ENCODE peak calls at places on chromosomes 6 and 20, in four cellular contexts. J is H1, C is A549, R is K562. X is an unnamed sample.
A peak's percentile ranks its signal among the peaks of the same experiment; 100 is the strongest.

GRCh38 chr20:58899518-58899917 is 47.0 kb downstream of the GNAS start:
- DNase-seq in R (no peak), J (no peak), C (no peak), X (no peak)

GRCh38 chr6:21665101-21665435 is 71.5 kb downstream of the SOX4 start:
- DNase-seq in J (no peak), R (no peak), C (no peak), X (no peak)

GRCh38 chr6:11700118-11700718 is 78.4 kb downstream of the ADTRP start:
- DNase-seq in C (peak; percentile 54), R (peak; percentile 50), J (no peak), X (peak; percentile 56)

GRCh38 chr6:67736161-67736560 is 898.9 kb upstream of the ADGRB3 start:
- DNase-seq in R (no peak), C (no peak), J (no peak), X (no peak)

GRCh38 chr6:99353126-99353525 is 3.7 kb upstream of the FAXC start:
- DNase-seq in J (no peak), R (no peak), C (no peak), X (no peak)

GRCh38 chr20:63963784-63964301 is 5.9 kb downstream of the ZNF512B start:
- DNase-seq in R (no peak), J (no peak), C (no peak), X (no peak)

GRCh38 chr6:114169763-114170162 is 173.1 kb downstream of the HS3ST5 start:
- DNase-seq in J (no peak), C (no peak), R (no peak), X (peak; percentile 33)

GRCh38 chr20:57598060-57598459 is 22.2 kb downstream of the ZBP1 start:
- DNase-seq in J (no peak), C (no peak), R (no peak), X (no peak)

GRCh38 chr6:36314221-36315014 is 22.3 kb downstream of the BNIP5 start:
- DNase-seq in R (no peak), J (peak; percentile 31), C (no peak), X (no peak)

GRCh38 chr6:30876039-30876730 is 8.1 kb upstream of the DDR1 start:
- DNase-seq in C (no peak), J (no peak), R (no peak), X (no peak)

GRCh38 chr6:11315743-11316437 is 83.4 kb upstream of the NEDD9 start:
- DNase-seq in J (no peak), C (peak; percentile 95), R (no peak), X (no peak)

GRCh38 chr6:439681-440167 is 48.2 kb downstream of the IRF4 start:
- DNase-seq in R (no peak), J (no peak), C (no peak), X (no peak)

GRCh38 chr6:43493833-43494232 is 16.3 kb downstream of the LRRC73 start:
- DNase-seq in C (no peak), R (no peak), J (no peak), X (peak; percentile 89)

GRCh38 chr20:60262967-60263603 is 304.9 kb downstream of the CDH26 start:
- DNase-seq in J (peak; percentile 34), R (peak; percentile 73), C (peak; percentile 21), X (peak; percentile 29)

GRCh38 chr20:1273366-1273765 is 7.3 kb downstream of the SNPH start:
- DNase-seq in R (no peak), J (no peak), C (no peak), X (no peak)

GRCh38 chr20:50121858-50122271 is 8.9 kb upstream of the UBE2V1 start:
- DNase-seq in J (no peak), R (peak; percentile 65), C (peak; percentile 65), X (no peak)

GRCh38 chr20:16158090-16158975 is 414.9 kb downstream of the KIF16B start:
- DNase-seq in R (no peak), J (no peak), C (no peak), X (no peak)

GRCh38 chr20:41649489-41649888 is 31.3 kb upstream of the CHD6 start:
- DNase-seq in J (no peak), R (no peak), C (no peak), X (no peak)

GRCh38 chr6:135497412-135498177 is at the start of gene AHI1:
- DNase-seq in R (peak; percentile 96), J (peak; percentile 72), C (peak; percentile 93), X (peak; percentile 91)

GRCh38 chr6:109453594-109454482 is 1.7 kb downstream of the MICAL1 start:
- DNase-seq in C (no peak), R (no peak), J (no peak), X (no peak)

GRCh38 chr6:43773050-43773956 is 3.3 kb downstream of the VEGFA start:
- DNase-seq in C (peak; percentile 68), J (no peak), R (peak; percentile 83), X (peak; percentile 64)

GRCh38 chr20:62951143-62951895 is 1.2 kb upstream of the SLC17A9 start:
- DNase-seq in J (no peak), C (no peak), R (no peak), X (no peak)

GRCh38 chr6:157679605-157680580 is 143.2 kb upstream of the SNX9 start:
- DNase-seq in C (peak; percentile 28), J (no peak), R (no peak), X (no peak)

GRCh38 chr6:140360651-140361050 is 986.2 kb upstream of the CITED2 start:
- DNase-seq in J (no peak), C (no peak), R (no peak), X (no peak)

GRCh38 chr6:36692220-36692619 is 5.4 kb upstream of the RAB44 start:
- DNase-seq in R (no peak), J (no peak), C (no peak), X (no peak)

GRCh38 chr6:165926378-165926777 is 241.3 kb downstream of the TBXT start:
- DNase-seq in J (no peak), R (no peak), C (no peak), X (no peak)

GRCh38 chr20:43188234-43188653 is 1.5 kb downstream of the PTPRT start:
- DNase-seq in C (no peak), J (no peak), R (no peak), X (no peak)

GRCh38 chr6:130969807-130970491 is 93.1 kb downstream of the EPB41L2 start:
- DNase-seq in C (peak; percentile 9), J (no peak), R (no peak), X (peak; percentile 80)
- TF ChIP-seq PHF8 in C (no peak), J (no peak), R (no peak), X (no peak)

GRCh38 chr6:73073238-73073637 is 152.1 kb downstream of the KHDC1L start:
- DNase-seq in R (no peak), C (peak; percentile 63), J (no peak), X (peak; percentile 8)
- TF ChIP-seq PHF8 in R (no peak), C (no peak), J (no peak), X (no peak)

DNA sequence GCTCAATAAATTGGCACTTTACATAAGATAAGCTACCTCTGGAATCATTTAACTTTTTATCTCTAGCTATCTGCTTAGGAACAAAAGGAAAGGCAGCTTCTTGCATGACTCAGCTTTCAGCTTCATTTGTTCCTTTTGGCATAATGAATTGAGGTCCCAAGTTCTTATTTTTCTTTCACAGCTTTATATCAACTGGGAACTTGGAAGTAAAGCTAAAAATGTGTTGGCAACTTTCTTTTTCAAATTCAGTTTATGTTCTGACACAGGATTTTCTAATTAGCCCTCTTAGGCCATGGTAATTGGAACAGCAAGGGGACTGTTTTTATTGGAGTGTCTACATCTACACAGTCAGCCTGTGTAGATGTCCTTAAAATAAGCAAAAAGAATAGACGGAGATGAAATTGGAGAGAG is 55.2 kb upstream of the MRAP2 start:
- DNase-seq in C (no peak), J (no peak), R (no peak), X (no peak)
- TF ChIP-seq PHF8 in C (no peak), J (no peak), R (no peak), X (no peak)

GRCh38 chr6:88119769-88120168 is 46.4 kb downstream of the CNR1 start:
- DNase-seq in C (no peak), J (no peak), R (no peak), X (peak; percentile 4)
- TF ChIP-seq PHF8 in C (no peak), J (no peak), R (no peak), X (no peak)

GRCh38 chr6:3723251-3723650 is 28.3 kb downstream of the PXDC1 start:
- DNase-seq in R (no peak), C (no peak), J (no peak), X (no peak)
- TF ChIP-seq PHF8 in R (no peak), C (no peak), J (no peak), X (no peak)

GRCh38 chr20:7500362-7500761 is 439.9 kb downstream of the HAO1 start:
- DNase-seq in C (no peak), R (no peak), J (no peak), X (no peak)
- TF ChIP-seq PHF8 in C (no peak), R (no peak), J (no peak), X (no peak)

GRCh38 chr20:23622839-23623343 is 14.9 kb downstream of the CST3 start:
- DNase-seq in J (no peak), R (peak; percentile 38), C (peak; percentile 80), X (peak; percentile 72)
- TF ChIP-seq PHF8 in J (no peak), R (no peak), C (no peak), X (no peak)

GRCh38 chr20:37299718-37300529 is 10.5 kb downstream of the MANBAL start:
- DNase-seq in R (peak; percentile 46), J (no peak), C (no peak), X (peak; percentile 52)

GRCh38 chr20:37297066-37297736 is 7.7 kb downstream of the MANBAL start:
- DNase-seq in J (no peak), C (peak; percentile 37), R (no peak), X (no peak)

GRCh38 chr20:37296371-37296770 is 6.9 kb downstream of the MANBAL start:
- DNase-seq in J (no peak), C (no peak), R (no peak), X (no peak)

GRCh38 chr20:37301120-37301519 is 11.7 kb downstream of the MANBAL start:
- DNase-seq in J (no peak), R (no peak), C (no peak), X (no peak)

DNA sequence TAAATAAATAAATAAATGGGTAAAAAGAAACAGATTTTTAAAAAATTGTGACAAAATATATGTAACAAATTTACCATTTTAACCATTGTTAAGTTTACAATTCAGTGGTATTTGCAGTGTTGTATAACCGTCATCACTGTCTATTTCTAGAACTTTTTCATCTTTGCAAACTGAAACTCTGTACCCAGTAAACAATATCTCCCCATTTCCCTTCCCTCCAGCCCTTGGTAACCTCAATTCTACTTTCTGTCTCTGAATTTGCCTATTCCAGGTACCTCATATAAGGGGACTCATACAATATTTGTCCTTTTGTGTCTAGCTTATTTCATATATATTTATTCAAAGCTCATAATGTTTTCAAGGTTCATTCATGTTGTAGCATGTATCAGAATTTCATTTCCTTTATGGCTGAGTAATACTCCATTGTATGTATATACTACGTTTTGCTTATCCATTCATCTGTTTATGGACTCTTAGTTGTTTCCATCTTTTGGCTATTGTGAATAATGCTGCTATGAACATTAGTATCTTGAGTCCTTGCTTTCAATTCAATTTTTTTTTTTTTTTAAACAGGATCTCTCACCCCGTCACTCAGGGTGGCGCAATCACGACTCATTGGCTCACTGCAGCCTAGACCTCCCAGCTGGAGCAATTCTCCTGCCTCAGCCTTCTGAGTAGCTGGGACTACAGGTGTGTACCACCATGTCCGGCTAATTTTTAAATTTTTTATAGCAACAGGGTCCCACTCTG is 8.9 kb downstream of the MANBAL start:
- DNase-seq in C (peak; percentile 23), J (no peak), R (no peak), X (no peak)
- TF ChIP-seq PHF8 in C (no peak), J (no peak), R (no peak), X (no peak)